ENCODE peak calls at places on chromosomes 5 and 9, in seven cellular contexts. O is astrocyte of the spinal cord, T is kidney epithelial cell, C is OCI-LY7, J is left ventricle myocardium inferior, Q is WTC11, G is activated B cell treated with CpG ODN at 0.5 μM for 24 hours. B is an unnamed sample.

GRCh38 chr5:149357370-149358293 is at the start of gene PCYOX1L:
- DNase-seq in O (peak; percentile 95), T (peak; percentile 79), C (peak; percentile 96), J (peak; percentile 99), Q (peak; percentile 99), G (peak; percentile 84), B (peak; percentile 91)

GRCh38 chr5:95709967-95710650 is 21.0 kb upstream of the RHOBTB3 start:
- DNase-seq in O (no peak), T (no peak), C (no peak), J (peak; percentile 44), Q (peak; percentile 50), G (no peak), B (no peak)

GRCh38 chr5:168270446-168270845 is 21.0 kb upstream of the WWC1 start:
- DNase-seq in O (no peak), T (no peak), C (no peak), J (no peak), Q (no peak), G (no peak), B (no peak)

GRCh38 chr9:86354882-86355399 is 731 bp upstream of the TUT7 start:
- DNase-seq in O (no peak), T (no peak), C (peak; percentile 33), J (no peak), Q (no peak), G (no peak), B (no peak)

GRCh38 chr9:117678882-117679281 is 25.3 kb upstream of the TLR4 start:
- DNase-seq in O (peak; percentile 20), T (no peak), C (no peak), J (no peak), Q (no peak), G (no peak), B (no peak)

GRCh38 chr5:55338810-55339243 is 31.0 kb downstream of the MTREX start:
- DNase-seq in O (no peak), T (no peak), C (no peak), J (no peak), Q (no peak), G (no peak), B (no peak)

GRCh38 chr5:157471709-157472108 is 11.7 kb downstream of the NIPAL4 start:
- DNase-seq in O (no peak), T (no peak), C (peak; percentile 61), J (no peak), Q (peak; percentile 50), G (no peak), B (no peak)

GRCh38 chr5:143499480-143500114 is 96.1 kb upstream of the NR3C1 start:
- DNase-seq in O (no peak), T (no peak), C (peak; percentile 16), J (no peak), Q (no peak), G (no peak), B (no peak)

GRCh38 chr9:138105561-138106505 is 228.3 kb downstream of the CACNA1B start:
- DNase-seq in O (no peak), T (no peak), C (no peak), J (no peak), Q (no peak), G (no peak), B (no peak)

GRCh38 chr5:52342361-52342760 is 445.4 kb upstream of the ITGA1 start:
- DNase-seq in O (no peak), T (no peak), C (no peak), J (no peak), Q (no peak), G (no peak), B (no peak)

GRCh38 chr5:34469971-34470370 is 186.2 kb upstream of the RAI14 start:
- DNase-seq in O (no peak), T (no peak), C (no peak), J (no peak), Q (no peak), G (no peak), B (no peak)

GRCh38 chr9:35754264-35754663 is at the start of gene MSMP:
- DNase-seq in O (no peak), T (no peak), C (no peak), J (no peak), Q (no peak), G (no peak), B (no peak)

GRCh38 chr5:151270599-151270998 is 17.6 kb downstream of the GM2A start:
- DNase-seq in O (peak; percentile 31), T (no peak), C (no peak), J (no peak), Q (no peak), G (no peak), B (no peak)

GRCh38 chr5:136979131-136979530 is 520.0 kb downstream of the SPOCK1 start:
- DNase-seq in O (peak; percentile 27), T (no peak), C (no peak), J (no peak), Q (no peak), G (no peak), B (no peak)

GRCh38 chr5:98060148-98060547 is 713.3 kb upstream of the RGMB start:
- DNase-seq in O (no peak), T (no peak), C (no peak), J (no peak), Q (no peak), G (no peak), B (no peak)

GRCh38 chr9:131656356-131657030 is 83.4 kb downstream of the RAPGEF1 start:
- DNase-seq in O (no peak), T (no peak), C (peak; percentile 93), J (peak; percentile 67), Q (no peak), G (peak; percentile 70), B (peak; percentile 99)

GRCh38 chr5:57681942-57682341 is 199.3 kb upstream of the ACTBL2 start:
- DNase-seq in O (peak; percentile 55), T (no peak), C (no peak), J (no peak), Q (no peak), G (no peak), B (no peak)

GRCh38 chr5:181218795-181219124 is 4.3 kb upstream of the TRIM41 start:
- DNase-seq in O (peak; percentile 23), T (no peak), C (no peak), J (no peak), Q (no peak), G (no peak), B (no peak)

GRCh38 chr5:138466900-138467710 is 1.8 kb downstream of the EGR1 start:
- DNase-seq in O (peak; percentile 9), T (no peak), C (no peak), J (no peak), Q (no peak), G (no peak), B (no peak)

GRCh38 chr5:1069720-1070088 is 42.2 kb downstream of the SLC12A7 start:
- DNase-seq in O (no peak), T (no peak), C (no peak), J (no peak), Q (no peak), G (no peak), B (no peak)

GRCh38 chr9:69122391-69123141 is 51.5 kb upstream of the TJP2 start:
- DNase-seq in O (peak; percentile 84), T (no peak), C (peak; percentile 38), J (no peak), Q (no peak), G (no peak), B (no peak)
- TF ChIP-seq CTCF in O (no peak), T (no peak), C (no peak), J (no peak), Q (no peak), G (no peak), B (no peak)

DNA sequence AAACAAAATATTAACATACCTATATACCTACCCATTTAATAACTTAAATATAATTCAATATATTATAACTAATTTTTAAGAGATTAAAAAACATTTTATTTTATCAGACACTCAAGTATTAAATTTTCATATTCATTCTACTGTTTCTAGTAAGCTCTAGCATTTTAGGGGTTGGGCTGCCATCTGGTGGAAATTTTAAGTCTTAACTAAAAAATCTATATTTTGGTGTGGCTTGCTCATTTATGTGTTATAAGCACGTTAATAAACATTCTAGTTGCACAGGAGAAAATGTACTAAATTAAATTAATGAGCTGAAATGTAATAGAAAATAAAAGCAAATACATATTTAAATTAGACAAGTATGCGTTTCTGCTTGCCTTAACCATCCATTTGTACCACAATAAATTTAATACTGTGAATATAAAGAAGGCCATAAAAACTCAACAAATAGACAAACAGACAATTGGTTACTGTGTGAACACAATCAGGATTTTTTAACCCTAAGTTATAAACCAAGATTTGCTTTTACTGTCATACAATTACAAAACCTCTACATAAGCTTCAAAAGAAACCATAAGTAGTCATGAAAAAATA is 1728.3 kb upstream of the CDH9 start:
- DNase-seq in O (peak; percentile 73), T (peak; percentile 14), C (peak; percentile 40), J (no peak), Q (no peak), G (no peak), B (no peak)
- TF ChIP-seq CTCF in O (peak; percentile 25), T (peak; percentile 36), C (peak; percentile 57), J (no peak), Q (peak; percentile 17), G (no peak), B (no peak)

GRCh38 chr5:102090770-102091169 is 205.3 kb downstream of the SLCO4C1 start:
- DNase-seq in O (no peak), T (no peak), C (peak; percentile 29), J (no peak), Q (peak; percentile 30), G (no peak), B (no peak)
- TF ChIP-seq CTCF in O (peak; percentile 26), T (peak; percentile 46), C (peak; percentile 70), J (no peak), Q (no peak), G (no peak), B (peak; percentile 14)

GRCh38 chr9:27548055-27548741 is 18.6 kb upstream of the MOB3B start:
- DNase-seq in O (peak; percentile 58), T (no peak), C (peak; percentile 18), J (no peak), Q (no peak), G (no peak), B (no peak)
- TF ChIP-seq CTCF in O (peak; percentile 49), T (peak; percentile 42), C (peak; percentile 68), J (peak; percentile 64), Q (peak; percentile 45), G (no peak), B (peak; percentile 32)

DNA sequence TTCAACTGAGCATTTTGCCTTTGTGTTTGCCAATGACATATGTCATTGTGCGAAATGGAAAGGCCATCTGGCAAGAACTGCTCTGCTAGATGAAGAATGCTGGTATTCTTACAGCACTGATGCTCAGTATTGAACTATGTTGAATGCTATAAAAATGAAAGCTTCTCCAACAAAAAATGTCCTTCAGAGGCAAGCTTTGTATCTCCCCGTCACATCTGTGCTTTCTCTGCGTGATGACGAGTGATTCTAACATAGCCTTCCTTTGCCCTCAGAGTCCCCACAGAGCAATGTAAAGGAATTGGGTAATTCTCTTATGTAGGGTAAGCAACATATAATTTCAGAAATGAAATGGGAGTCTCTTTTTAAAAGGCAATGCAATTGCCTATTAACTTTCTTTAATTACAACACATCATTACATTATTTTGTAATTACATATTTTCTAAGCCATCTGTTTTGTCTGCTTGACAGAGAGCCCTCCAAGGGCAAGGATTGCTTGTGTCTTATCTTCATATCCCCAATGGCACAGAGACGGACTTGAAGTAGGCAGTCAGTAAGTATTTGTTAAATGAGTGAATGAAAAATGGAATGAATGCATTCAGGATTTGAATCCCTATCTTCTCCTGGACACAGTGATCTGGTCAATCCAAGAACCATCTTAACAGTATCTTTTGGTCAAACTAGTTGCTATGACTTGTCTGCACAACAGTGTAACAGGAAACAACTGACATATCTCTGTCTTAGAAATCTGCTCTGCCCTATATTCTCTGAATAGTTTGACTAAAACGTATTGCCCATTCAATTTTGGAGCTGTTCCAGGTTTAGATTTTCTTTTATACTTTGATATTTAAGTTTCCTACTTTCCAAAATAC is 46.1 kb downstream of the ENC1 start:
- DNase-seq in O (peak; percentile 46), T (no peak), C (no peak), J (no peak), Q (no peak), G (no peak), B (no peak)
- TF ChIP-seq CTCF in O (no peak), T (no peak), C (no peak), J (no peak), Q (no peak), G (no peak), B (no peak)

GRCh38 chr9:99474186-99474585 is 252.1 kb downstream of the SEC61B start:
- DNase-seq in O (no peak), T (no peak), C (no peak), J (peak; percentile 25), Q (no peak), G (no peak), B (no peak)
- TF ChIP-seq CTCF in O (no peak), T (no peak), C (no peak), J (no peak), Q (no peak), G (no peak), B (no peak)